ENCODE peak calls at places on chromosomes 16 and 17, in nine cellular contexts. D is BJ; C is activated T-cell treated with anti-CD3 and anti-CD28 coated beads for 1 hour; X is T47D; P is stimulated activated effector memory CD8-positive, alpha-beta T cell treated with anti-CD3 and anti-CD28 coated beads, Interleukin-12 subunit alpha, Interleukin-12 subunit beta, amount 100 ng/mL, for 72 hours; L is RWPE1; J is A549; O is anterior cingulate cortex; E is posterior vena cava. I is an unnamed sample.

GRCh38 chr17:61135782-61136181 is 263.9 kb upstream of the TBX2 start:
- DNase-seq in D (no peak), O (no peak), J (no peak), X (no peak), L (no peak), E (no peak), C (no peak), P (no peak), I (no peak)

GRCh38 chr16:2516391-2517240 is 2.9 kb downstream of the ATP6V0C start:
- DNase-seq in L (no peak), J (no peak), O (no peak), D (no peak), X (no peak), E (no peak), C (no peak), P (no peak), I (no peak)

GRCh38 chr17:27269978-27270377 is 23.9 kb upstream of the WSB1 start:
- DNase-seq in O (no peak), P (no peak), D (no peak), L (no peak), X (no peak), E (no peak), J (no peak), C (no peak), I (no peak)

GRCh38 chr16:50731989-50732589 is 9.8 kb upstream of the CYLD start:
- DNase-seq in E (no peak), D (no peak), J (no peak), O (no peak), L (no peak), P (no peak), C (no peak), X (no peak), I (no peak)

GRCh38 chr17:14575349-14575966 is 274.6 kb downstream of the HS3ST3B1 start:
- DNase-seq in O (no peak), C (no peak), L (no peak), D (peak; percentile 19), X (no peak), P (no peak), E (no peak), J (no peak), I (no peak)

GRCh38 chr17:37360632-37361031 is 15.2 kb upstream of the C17orf78 start:
- DNase-seq in O (no peak), X (no peak), L (peak; percentile 58), P (no peak), C (no peak), E (no peak), D (no peak), J (peak; percentile 62), I (no peak)

GRCh38 chr17:65561394-65562205 is at the start of gene AXIN2:
- DNase-seq in X (peak; percentile 86), J (peak; percentile 99), L (peak; percentile 98), E (peak; percentile 97), D (no peak), P (peak; percentile 82), O (peak; percentile 80), C (peak; percentile 80), I (peak; percentile 90)

GRCh38 chr16:82580293-82580900 is 46.4 kb upstream of the CDH13 start:
- DNase-seq in C (no peak), E (no peak), X (peak; percentile 71), O (peak; percentile 36), P (no peak), J (peak; percentile 8), L (peak; percentile 41), D (no peak), I (peak; percentile 4)

GRCh38 chr17:78962345-78962983 is 17.3 kb downstream of the LGALS3BP start:
- DNase-seq in O (no peak), P (no peak), C (no peak), D (no peak), X (peak; percentile 60), E (no peak), L (no peak), J (no peak), I (peak; percentile 81)

GRCh38 chr16:54897930-54898329 is 32.7 kb upstream of the IRX5 start:
- DNase-seq in D (no peak), E (no peak), L (no peak), J (no peak), P (no peak), C (no peak), O (no peak), X (no peak), I (no peak)

GRCh38 chr16:12126091-12126806 is 149.7 kb downstream of the SNX29 start:
- DNase-seq in L (peak; percentile 22), C (no peak), X (no peak), E (no peak), D (no peak), O (no peak), P (no peak), J (no peak), I (no peak)

GRCh38 chr17:69473801-69474170 is 59.3 kb downstream of the MAP2K6 start:
- DNase-seq in C (no peak), P (no peak), D (peak; percentile 88), E (no peak), X (no peak), O (no peak), J (no peak), L (no peak), I (no peak)

GRCh38 chr16:66248096-66248495 is 118.4 kb upstream of the CDH5 start:
- DNase-seq in J (no peak), O (peak; percentile 6), X (no peak), P (no peak), D (peak; percentile 66), C (no peak), E (peak; percentile 94), L (no peak), I (no peak)

GRCh38 chr17:44212507-44213402 is 6.7 kb downstream of the UBTF start:
- DNase-seq in P (no peak), D (no peak), L (no peak), J (no peak), E (no peak), O (no peak), C (no peak), X (no peak), I (no peak)

GRCh38 chr17:68398731-68399637 is 58.3 kb downstream of the WIPI1 start:
- DNase-seq in P (peak; percentile 80), X (peak; percentile 87), C (no peak), D (no peak), L (peak; percentile 77), E (peak; percentile 84), J (peak; percentile 96), O (peak; percentile 1), I (peak; percentile 72)

GRCh38 chr17:43846963-43847369 is at the start of gene CD300LG:
- DNase-seq in O (no peak), P (no peak), C (no peak), J (no peak), E (peak; percentile 63), L (no peak), X (no peak), D (no peak), I (no peak)

GRCh38 chr17:39027037-39027436 is 59.8 kb upstream of the FBXO47 start:
- DNase-seq in D (no peak), C (peak; percentile 12), X (peak; percentile 78), O (no peak), E (peak; percentile 90), P (no peak), L (peak; percentile 31), J (peak; percentile 40), I (no peak)

GRCh38 chr16:23534868-23535860 is 22.0 kb downstream of the EARS2 start:
- DNase-seq in C (no peak), J (no peak), X (no peak), E (no peak), O (no peak), D (no peak), P (no peak), L (no peak), I (no peak)

GRCh38 chr16:19666451-19666850 is 51.6 kb downstream of the KNOP1 start:
- DNase-seq in P (no peak), J (no peak), L (no peak), D (no peak), C (no peak), E (no peak), O (peak; percentile 64), X (no peak), I (no peak)

GRCh38 chr17:13477180-13477611 is 124.5 kb downstream of the HS3ST3A1 start:
- DNase-seq in D (no peak), E (no peak), X (no peak), C (no peak), L (no peak), P (no peak), J (no peak), O (no peak), I (no peak)

GRCh38 chr17:47931848-47932247 is 9.5 kb upstream of the PNPO start:
- DNase-seq in X (no peak), J (no peak), L (no peak), P (no peak), C (no peak), E (no peak), O (no peak), D (no peak), I (no peak)

GRCh38 chr17:8333281-8333680 is 6.4 kb upstream of the ODF4 start:
- DNase-seq in O (no peak), C (no peak), E (no peak), J (no peak), X (no peak), D (no peak), P (no peak), L (no peak), I (no peak)

GRCh38 chr17:37701424-37702020 is 43.3 kb downstream of the HNF1B start:
- DNase-seq in O (no peak), J (peak; percentile 75), C (peak; percentile 3), E (no peak), X (peak; percentile 70), D (no peak), L (no peak), P (peak; percentile 69), I (peak; percentile 18)

GRCh38 chr16:10992797-10993196 is 48.4 kb downstream of the CLEC16A start:
- DNase-seq in O (no peak), C (no peak), L (peak; percentile 92), X (no peak), J (peak; percentile 62), P (no peak), D (no peak), E (no peak), I (peak; percentile 52)

GRCh38 chr17:40827746-40828453 is 5.5 kb upstream of the KRT10 start:
- DNase-seq in C (no peak), O (no peak), P (no peak), L (peak; percentile 75), X (no peak), J (no peak), D (no peak), E (no peak), I (peak; percentile 80)

GRCh38 chr17:73284906-73285602 is 23.4 kb upstream of the CPSF4L start:
- DNase-seq in E (no peak), O (no peak), C (no peak), J (no peak), L (no peak), D (no peak), P (no peak), X (no peak), I (no peak)

GRCh38 chr17:36941265-36942021 is 4.2 kb downstream of the LHX1 start:
- DNase-seq in J (no peak), E (no peak), P (no peak), D (no peak), C (no peak), L (no peak), O (no peak), X (no peak), I (no peak)

GRCh38 chr16:19410435-19411153 is 7.1 kb upstream of the TMC5 start:
- DNase-seq in L (no peak), D (no peak), J (peak; percentile 62), X (peak; percentile 54), O (no peak), C (no peak), P (no peak), E (no peak), I (no peak)

GRCh38 chr17:4903051-4903818 is at the start of gene CHRNE:
- DNase-seq in L (peak; percentile 50), O (peak; percentile 52), X (peak; percentile 82), E (no peak), P (peak; percentile 85), C (peak; percentile 60), J (peak; percentile 58), D (no peak), I (peak; percentile 87)

GRCh38 chr17:57442914-57443571 is 186.7 kb downstream of the MSI2 start:
- DNase-seq in X (no peak), P (peak; percentile 72), D (no peak), J (no peak), L (peak; percentile 60), E (peak; percentile 85), C (peak; percentile 37), O (peak; percentile 65), I (no peak)

GRCh38 chr17:47797797-47798196 is 23.8 kb downstream of the OSBPL7 start:
- DNase-seq in P (no peak), X (peak; percentile 65), E (no peak), L (no peak), D (no peak), O (no peak), J (no peak), C (no peak), I (no peak)

I was measured in HCT116.